ENCODE peak calls at places on chromosome 22, in four cellular contexts. T, W, M and D are unnamed samples.

GRCh38 chr22:24039046-24039445 is 27.9 kb downstream of the CABIN1 start:
- DNase-seq in T (no peak), W (no peak), M (no peak), D (no peak)

GRCh38 chr22:31341386-31342088 is 4.6 kb downstream of the PATZ1 start:
- DNase-seq in T (no peak), W (no peak), M (no peak), D (no peak)

GRCh38 chr22:35582218-35582860 is 34.8 kb downstream of the MB start:
- DNase-seq in T (peak; percentile 74), W (no peak), M (peak; percentile 68), D (no peak)

GRCh38 chr22:49018601-49019000 is 809.1 kb downstream of the BRD1 start:
- DNase-seq in T (no peak), W (peak; percentile 30), M (no peak), D (peak; percentile 14)

GRCh38 chr22:22712666-22713365 is 68.4 kb downstream of the GGTLC2 start:
- DNase-seq in T (no peak), W (peak; percentile 16), M (no peak), D (no peak)

GRCh38 chr22:30481711-30482110 is 9.9 kb upstream of the SEC14L3 start:
- DNase-seq in T (no peak), W (no peak), M (peak; percentile 8), D (no peak)

GRCh38 chr22:19059481-19060278 is 62.5 kb downstream of the DGCR2 start:
- DNase-seq in T (no peak), W (no peak), M (no peak), D (no peak)

GRCh38 chr22:21449531-21450319 is 17.5 kb upstream of the TMEM191C start:
- DNase-seq in T (peak; percentile 13), W (peak; percentile 41), M (peak; percentile 13), D (peak; percentile 21)

GRCh38 chr22:43707650-43708049 is 104.5 kb downstream of the EFCAB6 start:
- DNase-seq in T (no peak), W (no peak), M (no peak), D (no peak)

GRCh38 chr22:29167032-29167911 is 38.4 kb upstream of the EMID1 start:
- DNase-seq in T (no peak), W (no peak), M (no peak), D (no peak)

GRCh38 chr22:40193429-40194421 is 16.0 kb downstream of the TNRC6B start:
- DNase-seq in T (peak; percentile 62), W (peak; percentile 63), M (peak; percentile 34), D (peak; percentile 79)

GRCh38 chr22:37077802-37078448 is 26.4 kb downstream of the KCTD17 start:
- DNase-seq in T (peak; percentile 50), W (peak; percentile 96), M (peak; percentile 37), D (peak; percentile 73)

GRCh38 chr22:44391481-44392445 is 79.0 kb upstream of the SHISAL1 start:
- DNase-seq in T (no peak), W (peak; percentile 45), M (no peak), D (peak; percentile 35)

GRCh38 chr22:23376256-23376655 is 195.9 kb downstream of the BCR start:
- DNase-seq in T (peak; percentile 13), W (peak; percentile 67), M (no peak), D (peak; percentile 80)

GRCh38 chr22:50357756-50358155 is 14.6 kb downstream of the PPP6R2 start:
- DNase-seq in T (no peak), W (no peak), M (no peak), D (no peak)

GRCh38 chr22:24807284-24807950 is 1.4 kb downstream of the SGSM1 start:
- DNase-seq in T (peak; percentile 37), W (no peak), M (no peak), D (no peak)

GRCh38 chr22:36331912-36332622 is 55.7 kb downstream of the MYH9 start:
- DNase-seq in T (peak; percentile 59), W (no peak), M (peak; percentile 49), D (no peak)

GRCh38 chr22:49179175-49179574 is 648.5 kb downstream of the BRD1 start:
- DNase-seq in T (no peak), W (no peak), M (no peak), D (no peak)

GRCh38 chr22:40449676-40450035 is 79.3 kb downstream of the SGSM3 start:
- DNase-seq in T (peak; percentile 10), W (no peak), M (peak; percentile 62), D (no peak)

GRCh38 chr22:17734197-17734596 is 40.1 kb downstream of the BID start:
- DNase-seq in T (peak; percentile 61), W (no peak), M (peak; percentile 87), D (no peak)

GRCh38 chr22:36583546-36583945 is 54.6 kb upstream of the EIF3D start:
- DNase-seq in T (no peak), W (no peak), M (no peak), D (no peak)

GRCh38 chr22:50270302-50271010 is at the start of gene MAPK11:
- DNase-seq in T (peak; percentile 81), W (peak; percentile 89), M (peak; percentile 61), D (peak; percentile 84)

GRCh38 chr22:22556578-22556977 is 2.5 kb downstream of the PRAME start:
- DNase-seq in T (no peak), W (no peak), M (no peak), D (no peak)

GRCh38 chr22:23913306-23913660 is 19.1 kb downstream of the MIF start:
- DNase-seq in T (no peak), W (no peak), M (no peak), D (no peak)

GRCh38 chr22:49107561-49107960 is 720.1 kb downstream of the BRD1 start:
- DNase-seq in T (no peak), W (no peak), M (no peak), D (no peak)

GRCh38 chr22:24952837-24953293 is 349 bp downstream of the KIAA1671 start:
- DNase-seq in T (peak; percentile 86), W (peak; percentile 79), M (peak; percentile 7), D (peak; percentile 81)

GRCh38 chr22:30823015-30823370 is 128.3 kb downstream of the OSBP2 start:
- DNase-seq in T (no peak), W (no peak), M (no peak), D (peak; percentile 50)

GRCh38 chr22:44304354-44304753 is 8.4 kb downstream of the SHISAL1 start:
- DNase-seq in T (peak; percentile 58), W (no peak), M (peak; percentile 47), D (no peak)

GRCh38 chr22:42511401-42511891 is 8.2 kb downstream of the RRP7A start:
- DNase-seq in T (no peak), W (no peak), M (no peak), D (no peak)

DNA sequence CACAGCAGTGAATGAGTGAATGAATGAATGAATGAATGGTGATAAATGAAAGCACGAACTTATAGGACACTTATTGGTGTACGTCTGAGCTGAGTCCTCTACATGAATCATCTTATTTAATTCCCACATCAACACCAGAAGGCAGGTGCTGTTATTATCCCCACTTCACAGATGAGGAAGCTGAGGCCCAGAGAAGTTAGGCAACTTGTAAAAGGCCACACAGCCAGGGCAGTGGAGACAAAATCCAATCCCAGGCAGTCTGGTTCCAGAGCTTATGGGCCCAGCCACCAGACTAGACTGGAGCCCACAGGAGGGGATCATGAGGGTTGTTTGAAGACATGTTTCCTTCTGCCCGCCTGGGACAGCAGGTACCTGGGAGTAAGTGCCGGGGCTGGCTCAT is 364.0 kb downstream of the MN1 start:
- DNase-seq in T (no peak), W (no peak), M (no peak), D (no peak)
- H4K91ac ChIP-seq in T (peak overlapping the region; percentile 11), W (no peak overlapping the region), M (no peak overlapping the region), D (no peak overlapping the region)

GRCh38 chr22:32720924-32721323 is 80.6 kb upstream of the TIMP3 start:
- DNase-seq in T (peak; percentile 39), W (no peak), M (peak; percentile 62), D (no peak)

GRCh38 chr22:32713737-32714457 is 87.6 kb upstream of the TIMP3 start:
- DNase-seq in T (no peak), W (no peak), M (no peak), D (no peak)

GRCh38 chr22:32714458-32715250 is 86.9 kb upstream of the TIMP3 start:
- DNase-seq in T (peak; percentile 43), W (no peak), M (no peak), D (no peak)

GRCh38 chr22:32721328-32722180 is 80.0 kb upstream of the TIMP3 start:
- DNase-seq in T (no peak), W (no peak), M (no peak), D (no peak)

GRCh38 chr22:32717337-32718240 is 83.9 kb upstream of the TIMP3 start:
- DNase-seq in T (peak; percentile 68), W (no peak), M (peak; percentile 84), D (no peak)
- H3K14ac ChIP-seq in T (no peak overlapping the region), W (no peak overlapping the region), M (peak overlapping the region; percentile 91), D (peak overlapping the region; percentile 26)

GRCh38 chr22:46439576-46440465 is 97.6 kb downstream of the CELSR1 start:
- DNase-seq in T (no peak), W (no peak), M (no peak), D (no peak)
- H4K91ac ChIP-seq in T (no peak overlapping the region), W (no peak overlapping the region), M (no peak overlapping the region), D (no peak overlapping the region)

DNA sequence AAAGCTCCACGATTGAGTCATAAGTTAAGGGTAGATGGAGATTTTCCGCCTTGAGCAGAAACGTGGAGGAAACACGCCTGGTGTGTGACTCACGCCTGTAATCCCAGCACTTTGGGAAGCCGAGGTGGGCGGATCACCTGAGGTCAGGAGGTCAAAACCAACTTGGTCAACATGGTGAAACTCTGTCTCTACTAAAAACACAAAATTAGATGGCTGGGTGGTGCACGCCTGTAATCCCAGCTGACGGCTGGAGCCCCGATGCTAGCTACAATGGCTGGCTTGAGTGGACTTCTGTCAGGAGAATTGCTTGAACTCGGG is 17.3 kb upstream of the DGCR8 start:
- DNase-seq in T (peak; percentile 47), W (no peak), M (peak; percentile 55), D (no peak)
- H3K14ac ChIP-seq in T (no peak overlapping the region), W (no peak overlapping the region), M (no peak overlapping the region), D (no peak overlapping the region)

GRCh38 chr22:46622081-46622521 is 1.9 kb downstream of the GRAMD4 start:
- DNase-seq in T (no peak), W (peak; percentile 42), M (no peak), D (no peak)
- H4K91ac ChIP-seq in T (no peak overlapping the region), W (no peak overlapping the region), M (no peak overlapping the region), D (no peak overlapping the region)